ENCODE peak calls at places on chromosome 6, in seven cellular contexts. A is posterior cingulate gyrus; L is stimulated activated CD4-positive, alpha-beta T cell treated with anti-CD3 and anti-CD28 coated beads, TNF-alpha, amount 100 ng/mL, for 24 hours; Q is H7; D is lower leg skin; W is CD8-positive, alpha-beta T cell; J is activated T-cell treated with anti-CD3 and anti-CD28 coated beads, Interleukin-2, amount 50 U/mL, for 48 hours. I is an unnamed sample.

GRCh38 chr6:69019832-69020231 is 384.8 kb downstream of the ADGRB3 start:
- DNase-seq in A (no peak), L (no peak), Q (no peak), D (no peak), W (no peak), J (no peak), I (no peak)

GRCh38 chr6:35833534-35833933 is 28.4 kb downstream of the LHFPL5 start:
- DNase-seq in A (no peak), L (no peak), Q (no peak), D (no peak), W (no peak), J (no peak), I (no peak)

GRCh38 chr6:168155193-168155592 is 76.2 kb upstream of the FRMD1 start:
- DNase-seq in A (no peak), L (no peak), Q (no peak), D (no peak), W (no peak), J (no peak), I (no peak)

GRCh38 chr6:147768969-147769368 is 260.5 kb downstream of the SAMD5 start:
- DNase-seq in A (no peak), L (no peak), Q (no peak), D (no peak), W (no peak), J (no peak), I (no peak)

GRCh38 chr6:169899481-169900145 is 148.2 kb downstream of the ERMARD start:
- DNase-seq in A (no peak), L (no peak), Q (no peak), D (peak), W (no peak), J (no peak), I (no peak)

GRCh38 chr6:166194885-166195860 is 27.5 kb upstream of the TBXT start:
- DNase-seq in A (no peak), L (no peak), Q (no peak), D (peak), W (no peak), J (no peak), I (no peak)

GRCh38 chr6:169086020-169086419 is 167.6 kb downstream of the THBS2 start:
- DNase-seq in A (no peak), L (no peak), Q (no peak), D (no peak), W (no peak), J (no peak), I (no peak)

GRCh38 chr6:147418523-147418922 is 90.0 kb upstream of the SAMD5 start:
- DNase-seq in A (no peak), L (no peak), Q (no peak), D (no peak), W (no peak), J (no peak), I (no peak)

GRCh38 chr6:50816115-50816675 is 2.5 kb upstream of the TFAP2B start:
- DNase-seq in A (no peak), L (peak), Q (peak), D (peak), W (peak), J (peak), I (peak)

GRCh38 chr6:14719273-14719672 is 526.6 kb upstream of the JARID2 start:
- DNase-seq in A (no peak), L (no peak), Q (no peak), D (no peak), W (no peak), J (no peak), I (no peak)

GRCh38 chr6:165055231-165055630 is 254.2 kb downstream of the C6orf118 start:
- DNase-seq in A (no peak), L (no peak), Q (no peak), D (no peak), W (no peak), J (no peak), I (no peak)

GRCh38 chr6:9708600-9708999 is 706.3 kb downstream of the TFAP2A start:
- DNase-seq in A (no peak), L (no peak), Q (no peak), D (no peak), W (no peak), J (no peak), I (no peak)

GRCh38 chr6:97085772-97086171 is 161.2 kb downstream of the KLHL32 start:
- DNase-seq in A (no peak), L (no peak), Q (no peak), D (no peak), W (no peak), J (no peak), I (no peak)

GRCh38 chr6:54291738-54292137 is 16.5 kb upstream of the TINAG start:
- DNase-seq in A (no peak), L (no peak), Q (no peak), D (no peak), W (no peak), J (no peak), I (no peak)

GRCh38 chr6:24974182-24975171 is 38.7 kb upstream of the RIPOR2 start:
- DNase-seq in A (no peak), L (no peak), Q (no peak), D (no peak), W (peak), J (peak), I (peak)

GRCh38 chr6:165791306-165791705 is 128.3 kb upstream of the PDE10A start:
- DNase-seq in A (no peak), L (no peak), Q (no peak), D (no peak), W (no peak), J (no peak), I (no peak)

GRCh38 chr6:160992323-160993314 is 1.1 kb downstream of the MAP3K4 start:
- DNase-seq in A (peak), L (no peak), Q (peak), D (no peak), W (peak), J (peak), I (peak)

GRCh38 chr6:56904068-56904467 is 50.8 kb upstream of the BEND6 start:
- DNase-seq in A (no peak), L (no peak), Q (no peak), D (no peak), W (no peak), J (no peak), I (no peak)

GRCh38 chr6:7758456-7758855 is 32.6 kb downstream of the BMP6 start:
- DNase-seq in A (no peak), L (no peak), Q (no peak), D (no peak), W (no peak), J (no peak), I (no peak)

GRCh38 chr6:6591778-6592388 is 3.4 kb downstream of the LY86 start:
- DNase-seq in A (no peak), L (no peak), Q (no peak), D (no peak), W (no peak), J (no peak), I (no peak)

GRCh38 chr6:50239853-50240252 is 190.1 kb upstream of the DEFB112 start:
- DNase-seq in A (no peak), L (no peak), Q (no peak), D (no peak), W (no peak), J (no peak), I (no peak)

GRCh38 chr6:113903666-113904330 is 46.7 kb downstream of the MARCKS start:
- DNase-seq in A (no peak), L (no peak), Q (no peak), D (no peak), W (no peak), J (no peak), I (no peak)

GRCh38 chr6:158552796-158553138 is 7.1 kb upstream of the TMEM181 start:
- DNase-seq in A (no peak), L (no peak), Q (no peak), D (peak), W (no peak), J (no peak), I (no peak)